ENCODE peak calls at places on chromosomes 2 and 18, in seven cellular contexts. Z is cardiac fibroblast, I is heart left ventricle, W is GM23248, U is bronchial epithelial cell, K is T-helper 1 cell, P is kidney tubule cell. Q is an unnamed sample.

GRCh38 chr2:136527560-136527959 is 237.8 kb upstream of the THSD7B start:
- DNase-seq in Z (peak), I (no peak), W (peak), U (peak), K (no peak), P (peak), Q (no peak)

GRCh38 chr2:241051578-241052487 is 50.3 kb downstream of the MTERF4 start:
- DNase-seq in Z (no peak), I (no peak), W (no peak), U (no peak), K (no peak), P (no peak), Q (peak)

GRCh38 chr2:67878743-67879142 is 184.1 kb downstream of the C1D start:
- DNase-seq in Z (no peak), I (no peak), W (no peak), U (no peak), K (no peak), P (no peak), Q (no peak)

GRCh38 chr2:150792780-150793300 is 305.4 kb upstream of the RND3 start:
- DNase-seq in Z (no peak), I (no peak), W (no peak), U (no peak), K (no peak), P (no peak), Q (no peak)

GRCh38 chr2:166090346-166090745 is 37.5 kb downstream of the SCN1A start:
- DNase-seq in Z (peak), I (no peak), W (peak), U (no peak), K (no peak), P (no peak), Q (no peak)

GRCh38 chr2:230932556-230933511 is 7.8 kb upstream of the GPR55 start:
- DNase-seq in Z (peak), I (peak), W (peak), U (peak), K (no peak), P (no peak), Q (peak)

GRCh38 chr2:215138466-215138865 is at the start of gene ABCA12:
- DNase-seq in Z (no peak), I (no peak), W (no peak), U (peak), K (no peak), P (peak), Q (no peak)

GRCh38 chr2:72114693-72115051 is 33.0 kb downstream of the CYP26B1 start:
- DNase-seq in Z (no peak), I (no peak), W (peak), U (peak), K (no peak), P (no peak), Q (no peak)

GRCh38 chr2:61775956-61776570 is 77.8 kb downstream of the FAM161A start:
- DNase-seq in Z (no peak), I (no peak), W (no peak), U (no peak), K (no peak), P (no peak), Q (no peak)

GRCh38 chr2:187500585-187501359 is 52.7 kb upstream of the CALCRL start:
- DNase-seq in Z (peak), I (no peak), W (peak), U (peak), K (no peak), P (peak), Q (no peak)

GRCh38 chr2:66541646-66542045 is 106.7 kb downstream of the MEIS1 start:
- DNase-seq in Z (no peak), I (no peak), W (no peak), U (no peak), K (no peak), P (no peak), Q (no peak)

GRCh38 chr2:29165362-29166236 is 50.4 kb downstream of the CLIP4 start:
- DNase-seq in Z (peak), I (no peak), W (peak), U (peak), K (no peak), P (peak), Q (peak)

GRCh38 chr2:79887747-79888374 is 375.0 kb downstream of the CTNNA2 start:
- DNase-seq in Z (peak), I (no peak), W (peak), U (peak), K (no peak), P (peak), Q (peak)

GRCh38 chr2:102449370-102449974 is 23.6 kb upstream of the SLC9A4 start:
- DNase-seq in Z (peak), I (peak), W (peak), U (peak), K (peak), P (peak), Q (peak)

GRCh38 chr2:3848776-3849175 is 145.4 kb downstream of the DCDC2C start:
- DNase-seq in Z (no peak), I (no peak), W (no peak), U (no peak), K (no peak), P (no peak), Q (no peak)

GRCh38 chr2:144300632-144301031 is 219.3 kb downstream of the ZEB2 start:
- DNase-seq in Z (no peak), I (no peak), W (no peak), U (no peak), K (no peak), P (no peak), Q (no peak)

GRCh38 chr2:188324067-188324466 is 32.4 kb downstream of the GULP1 start:
- DNase-seq in Z (no peak), I (no peak), W (peak), U (no peak), K (no peak), P (no peak), Q (no peak)

GRCh38 chr2:69057660-69058059 is 44.7 kb downstream of the ANTXR1 start:
- DNase-seq in Z (no peak), I (no peak), W (no peak), U (no peak), K (no peak), P (peak), Q (no peak)

GRCh38 chr18:10563886-10564285 is 38.1 kb downstream of the NAPG start:
- DNase-seq in Z (no peak), I (no peak), W (no peak), U (peak), K (no peak), P (peak), Q (no peak)

GRCh38 chr2:51657849-51658248 is 625.9 kb upstream of the NRXN1 start:
- DNase-seq in Z (no peak), I (no peak), W (no peak), U (no peak), K (no peak), P (no peak), Q (no peak)

GRCh38 chr2:157194097-157194688 is 63.3 kb upstream of the GALNT5 start:
- DNase-seq in Z (peak), I (no peak), W (peak), U (peak), K (no peak), P (peak), Q (peak)

GRCh38 chr18:27577740-27578139 is 392.6 kb upstream of the CHST9 start:
- DNase-seq in Z (no peak), I (no peak), W (no peak), U (no peak), K (no peak), P (no peak), Q (no peak)

GRCh38 chr2:100320547-100321180 is 1.6 kb downstream of the LONRF2 start:
- DNase-seq in Z (no peak), I (no peak), W (no peak), U (no peak), K (no peak), P (peak), Q (no peak)

GRCh38 chr2:32895424-32895823 is 51.3 kb upstream of the LTBP1 start:
- DNase-seq in Z (no peak), I (no peak), W (peak), U (no peak), K (no peak), P (no peak), Q (no peak)

GRCh38 chr18:9716780-9717563 is 8.9 kb downstream of the RAB31 start:
- DNase-seq in Z (no peak), I (no peak), W (no peak), U (no peak), K (no peak), P (no peak), Q (no peak)

GRCh38 chr2:39898934-39899333 is 119.9 kb upstream of the THUMPD2 start:
- DNase-seq in Z (no peak), I (no peak), W (no peak), U (peak), K (no peak), P (no peak), Q (no peak)

GRCh38 chr2:20223345-20224190 is 1.4 kb downstream of the SDC1 start:
- DNase-seq in Z (peak), I (no peak), W (peak), U (no peak), K (no peak), P (peak), Q (peak)

GRCh38 chr2:29054430-29054829 is 19.9 kb downstream of the PCARE start:
- DNase-seq in Z (no peak), I (no peak), W (no peak), U (no peak), K (no peak), P (peak), Q (no peak)

GRCh38 chr2:138722316-138722715 is 57.9 kb downstream of the NXPH2 start:
- DNase-seq in Z (no peak), I (no peak), W (peak), U (no peak), K (no peak), P (peak), Q (no peak)

Q was measured in AG20443.